ENCODE peak calls at places on chromosomes 5 and 9, in four cellular contexts. One of them, this sample, is unnamed.

GRCh38 chr5:132417010-132417439 is 47.5 kb downstream of the SLC22A5 start:
- DNase-seq in brain microvascular endothelial cell: no peak
- DNase-seq in endodermal cell: no peak
- DNase-seq in GM12891: no peak
- DNase-seq in this sample: no peak

GRCh38 chr9:2354216-2354615 is 267.4 kb upstream of the VLDLR start:
- DNase-seq in brain microvascular endothelial cell: no peak
- DNase-seq in GM12891: no peak
- DNase-seq in endodermal cell: no peak
- DNase-seq in this sample: no peak

GRCh38 chr9:114224247-114224610 is 68.9 kb downstream of the COL27A1 start:
- DNase-seq in brain microvascular endothelial cell: peak
- DNase-seq in endodermal cell: peak
- DNase-seq in GM12891: no peak
- DNase-seq in this sample: no peak

GRCh38 chr9:120977321-120977720 is 50.7 kb upstream of the TRAF1 start:
- DNase-seq in endodermal cell: no peak
- DNase-seq in brain microvascular endothelial cell: no peak
- DNase-seq in GM12891: no peak
- DNase-seq in this sample: no peak

GRCh38 chr5:15421798-15422456 is 78.1 kb upstream of the FBXL7 start:
- DNase-seq in brain microvascular endothelial cell: peak
- DNase-seq in GM12891: no peak
- DNase-seq in endodermal cell: no peak
- DNase-seq in this sample: no peak

GRCh38 chr9:2838356-2838983 is 5.4 kb downstream of the PUM3 start:
- DNase-seq in GM12891: no peak
- DNase-seq in brain microvascular endothelial cell: no peak
- DNase-seq in endodermal cell: no peak
- DNase-seq in this sample: no peak

GRCh38 chr5:85000671-85001070 is 616.0 kb upstream of the EDIL3 start:
- DNase-seq in GM12891: no peak
- DNase-seq in endodermal cell: no peak
- DNase-seq in brain microvascular endothelial cell: peak
- DNase-seq in this sample: no peak

GRCh38 chr5:134410822-134411221 is 859 bp downstream of the CDKN2AIPNL start:
- DNase-seq in endodermal cell: no peak
- DNase-seq in GM12891: no peak
- DNase-seq in brain microvascular endothelial cell: no peak
- DNase-seq in this sample: no peak

GRCh38 chr9:32665101-32665500 is 29.6 kb upstream of the TAF1L start:
- DNase-seq in brain microvascular endothelial cell: no peak
- DNase-seq in GM12891: no peak
- DNase-seq in endodermal cell: no peak
- DNase-seq in this sample: no peak

GRCh38 chr5:91179018-91179417 is 204.1 kb downstream of the ARRDC3 start:
- DNase-seq in GM12891: no peak
- DNase-seq in brain microvascular endothelial cell: no peak
- DNase-seq in endodermal cell: no peak
- DNase-seq in this sample: no peak

GRCh38 chr9:87189006-87189405 is 241.7 kb upstream of the GAS1 start:
- DNase-seq in GM12891: no peak
- DNase-seq in brain microvascular endothelial cell: no peak
- DNase-seq in endodermal cell: no peak
- DNase-seq in this sample: no peak

GRCh38 chr5:139294372-139295165 is 1.0 kb downstream of the MATR3 start:
- DNase-seq in endodermal cell: peak
- DNase-seq in GM12891: no peak
- DNase-seq in brain microvascular endothelial cell: peak
- DNase-seq in this sample: peak

GRCh38 chr9:38391278-38392118 is 1.0 kb upstream of the ALDH1B1 start:
- DNase-seq in GM12891: no peak
- DNase-seq in brain microvascular endothelial cell: no peak
- DNase-seq in endodermal cell: no peak
- DNase-seq in this sample: no peak

GRCh38 chr5:54013556-54014157 is 296.7 kb downstream of the ARL15 start:
- DNase-seq in endodermal cell: no peak
- DNase-seq in GM12891: no peak
- DNase-seq in brain microvascular endothelial cell: peak
- DNase-seq in this sample: no peak

GRCh38 chr9:71079451-71079850 is 42.0 kb downstream of the TRPM3 start:
- DNase-seq in endodermal cell: no peak
- DNase-seq in GM12891: no peak
- DNase-seq in brain microvascular endothelial cell: no peak
- DNase-seq in this sample: no peak

GRCh38 chr5:57436586-57436985 is 46.0 kb downstream of the ACTBL2 start:
- DNase-seq in brain microvascular endothelial cell: no peak
- DNase-seq in GM12891: no peak
- DNase-seq in endodermal cell: no peak
- DNase-seq in this sample: no peak

GRCh38 chr5:160959804-160960203 is 107.8 kb upstream of the ATP10B start:
- DNase-seq in endodermal cell: no peak
- DNase-seq in GM12891: no peak
- DNase-seq in brain microvascular endothelial cell: no peak
- DNase-seq in this sample: no peak

GRCh38 chr5:95984287-95984938 is 22.8 kb upstream of the ELL2 start:
- DNase-seq in GM12891: no peak
- DNase-seq in brain microvascular endothelial cell: no peak
- DNase-seq in endodermal cell: no peak
- DNase-seq in this sample: no peak

GRCh38 chr5:176625512-176625911 is 4.8 kb downstream of the SNCB start:
- DNase-seq in brain microvascular endothelial cell: no peak
- DNase-seq in GM12891: no peak
- DNase-seq in endodermal cell: no peak
- DNase-seq in this sample: no peak

GRCh38 chr5:997001-997474 is 11.6 kb upstream of the NKD2 start:
- DNase-seq in endodermal cell: peak
- DNase-seq in brain microvascular endothelial cell: no peak
- DNase-seq in GM12891: no peak
- DNase-seq in this sample: no peak

GRCh38 chr5:96373006-96373405 is 60.0 kb downstream of the PCSK1 start:
- DNase-seq in endodermal cell: no peak
- DNase-seq in brain microvascular endothelial cell: no peak
- DNase-seq in GM12891: no peak
- DNase-seq in this sample: no peak

GRCh38 chr5:66637994-66638393 is 41.8 kb downstream of the MAST4 start:
- DNase-seq in GM12891: no peak
- DNase-seq in brain microvascular endothelial cell: no peak
- DNase-seq in endodermal cell: no peak
- DNase-seq in this sample: no peak

GRCh38 chr9:133528887-133529262 is 4.1 kb upstream of the MYMK start:
- DNase-seq in brain microvascular endothelial cell: no peak
- DNase-seq in GM12891: no peak
- DNase-seq in endodermal cell: peak
- DNase-seq in this sample: no peak

GRCh38 chr5:132655821-132656773 is 1.9 kb upstream of the IL13 start:
- DNase-seq in endodermal cell: peak
- DNase-seq in GM12891: no peak
- DNase-seq in brain microvascular endothelial cell: no peak
- DNase-seq in this sample: peak

GRCh38 chr5:143524338-143524929 is 120.9 kb upstream of the NR3C1 start:
- DNase-seq in brain microvascular endothelial cell: no peak
- DNase-seq in endodermal cell: no peak
- DNase-seq in GM12891: no peak
- DNase-seq in this sample: no peak

GRCh38 chr5:58983496-58983895 is 400.6 kb downstream of the RAB3C start:
- DNase-seq in brain microvascular endothelial cell: no peak
- DNase-seq in endodermal cell: no peak
- DNase-seq in GM12891: no peak
- DNase-seq in this sample: no peak

GRCh38 chr9:119509291-119509905 is 140.2 kb upstream of the BRINP1 start:
- DNase-seq in endodermal cell: no peak
- DNase-seq in brain microvascular endothelial cell: no peak
- DNase-seq in GM12891: no peak
- DNase-seq in this sample: no peak

GRCh38 chr5:76625087-76625860 is 2.1 kb upstream of the F2RL2 start:
- DNase-seq in endodermal cell: no peak
- DNase-seq in brain microvascular endothelial cell: no peak
- DNase-seq in GM12891: no peak
- DNase-seq in this sample: no peak

GRCh38 chr5:14268738-14269137 is 125.6 kb downstream of the TRIO start:
- DNase-seq in brain microvascular endothelial cell: no peak
- DNase-seq in endodermal cell: no peak
- DNase-seq in GM12891: no peak
- DNase-seq in this sample: no peak

GRCh38 chr9:78559449-78559885 is 262.5 kb downstream of the PSAT1 start:
- DNase-seq in GM12891: no peak
- DNase-seq in brain microvascular endothelial cell: peak
- DNase-seq in endodermal cell: no peak
- DNase-seq in this sample: no peak

GRCh38 chr9:131868766-131869165 is 128.9 kb upstream of the RAPGEF1 start:
- DNase-seq in endodermal cell: no peak
- DNase-seq in brain microvascular endothelial cell: no peak
- DNase-seq in GM12891: no peak
- DNase-seq in this sample: no peak

GRCh38 chr9:114274217-114274616 is 48.7 kb upstream of the ORM1 start:
- DNase-seq in brain microvascular endothelial cell: no peak
- DNase-seq in endodermal cell: no peak
- DNase-seq in GM12891: no peak
- DNase-seq in this sample: no peak

GRCh38 chr5:52269853-52270252 is 517.9 kb upstream of the ITGA1 start:
- DNase-seq in endodermal cell: no peak
- DNase-seq in GM12891: no peak
- DNase-seq in brain microvascular endothelial cell: no peak
- DNase-seq in this sample: no peak